ENCODE peak calls at places on chromosomes 11 and 22, in ten cellular contexts. G, U, C, M, Y, L, A, S, J and E are unnamed samples.
A peak's percentile ranks its signal among the peaks of the same experiment; 100 is the strongest.

GRCh38 chr11:66317766-66318575 is 1.1 kb upstream of the CD248 start:
- DNase-seq in G (no peak), U (peak; percentile 70), C (peak; percentile 46), M (peak; percentile 97), Y (no peak), L (peak; percentile 95), A (peak; percentile 80), S (peak; percentile 85), J (peak; percentile 36), E (peak; percentile 90)

GRCh38 chr11:70783821-70784220 is 385.5 kb downstream of the CTTN start:
- DNase-seq in G (no peak), U (peak; percentile 55), C (no peak), M (no peak), Y (no peak), L (no peak), A (no peak), S (no peak), J (no peak), E (no peak)

GRCh38 chr11:75342231-75342918 is 9.1 kb downstream of the ARRB1 start:
- DNase-seq in G (no peak), U (no peak), C (peak; percentile 38), M (no peak), Y (no peak), L (no peak), A (no peak), S (no peak), J (no peak), E (no peak)

GRCh38 chr11:11265994-11266606 is 87.0 kb downstream of the CSNK2A3 start:
- DNase-seq in G (peak; percentile 39), U (peak; percentile 80), C (peak; percentile 62), M (peak; percentile 26), Y (no peak), L (peak; percentile 19), A (peak; percentile 74), S (no peak), J (peak; percentile 56), E (no peak)

GRCh38 chr11:132228756-132229325 is 858.4 kb downstream of the NTM start:
- DNase-seq in G (no peak), U (no peak), C (no peak), M (no peak), Y (no peak), L (peak; percentile 15), A (no peak), S (no peak), J (no peak), E (no peak)

GRCh38 chr11:35141538-35141937 is 2.6 kb downstream of the CD44 start:
- DNase-seq in G (no peak), U (peak; percentile 79), C (peak; percentile 88), M (no peak), Y (no peak), L (no peak), A (no peak), S (peak; percentile 70), J (peak; percentile 60), E (peak; percentile 90)

GRCh38 chr11:131943296-131943695 is 572.9 kb downstream of the NTM start:
- DNase-seq in G (no peak), U (no peak), C (no peak), M (no peak), Y (no peak), L (no peak), A (no peak), S (no peak), J (no peak), E (no peak)

GRCh38 chr11:86773878-86774277 is 26.5 kb upstream of the PRSS23 start:
- DNase-seq in G (no peak), U (no peak), C (no peak), M (no peak), Y (no peak), L (no peak), A (no peak), S (no peak), J (no peak), E (no peak)

GRCh38 chr22:21652010-21652546 is 10.0 kb downstream of the SDF2L1 start:
- DNase-seq in G (peak; percentile 72), U (peak; percentile 94), C (peak; percentile 94), M (peak; percentile 88), Y (no peak), L (peak; percentile 85), A (peak; percentile 94), S (peak; percentile 87), J (peak; percentile 91), E (peak; percentile 95)

GRCh38 chr11:102155676-102156075 is 45.4 kb downstream of the YAP1 start:
- DNase-seq in G (no peak), U (no peak), C (no peak), M (peak; percentile 29), Y (no peak), L (no peak), A (no peak), S (no peak), J (no peak), E (no peak)

GRCh38 chr22:19918332-19919106 is 23.1 kb upstream of the COMT start:
- DNase-seq in G (no peak), U (no peak), C (no peak), M (no peak), Y (no peak), L (no peak), A (no peak), S (no peak), J (no peak), E (no peak)

GRCh38 chr11:44740967-44741366 is 14.2 kb downstream of the TSPAN18 start:
- DNase-seq in G (no peak), U (no peak), C (no peak), M (no peak), Y (no peak), L (no peak), A (no peak), S (no peak), J (no peak), E (no peak)

GRCh38 chr11:6249822-6250555 is 9.6 kb upstream of the CCKBR start:
- DNase-seq in G (peak; percentile 58), U (peak; percentile 66), C (peak; percentile 57), M (peak; percentile 96), Y (peak; percentile 36), L (peak; percentile 80), A (no peak), S (peak; percentile 78), J (peak; percentile 93), E (no peak)

GRCh38 chr22:25420925-25421904 is 143.3 kb upstream of the GRK3 start:
- DNase-seq in G (peak; percentile 40), U (no peak), C (no peak), M (no peak), Y (no peak), L (peak; percentile 10), A (no peak), S (no peak), J (no peak), E (no peak)

GRCh38 chr11:124669193-124669592 is 4.3 kb downstream of the SIAE start:
- DNase-seq in G (peak; percentile 48), U (no peak), C (peak; percentile 71), M (peak; percentile 69), Y (no peak), L (peak; percentile 73), A (peak; percentile 59), S (peak; percentile 43), J (peak; percentile 33), E (no peak)

GRCh38 chr11:22340803-22341581 is 2.8 kb downstream of the SLC17A6 start:
- DNase-seq in G (no peak), U (peak; percentile 46), C (no peak), M (no peak), Y (no peak), L (no peak), A (no peak), S (no peak), J (no peak), E (no peak)
- H3K4me3 ChIP-seq in G (no peak overlapping the region), U (no peak overlapping the region), C (no peak overlapping the region), M (no peak overlapping the region), Y (no peak overlapping the region), L (no peak overlapping the region), A (no peak overlapping the region), S (no peak overlapping the region), J (no peak overlapping the region), E (no peak overlapping the region)

DNA sequence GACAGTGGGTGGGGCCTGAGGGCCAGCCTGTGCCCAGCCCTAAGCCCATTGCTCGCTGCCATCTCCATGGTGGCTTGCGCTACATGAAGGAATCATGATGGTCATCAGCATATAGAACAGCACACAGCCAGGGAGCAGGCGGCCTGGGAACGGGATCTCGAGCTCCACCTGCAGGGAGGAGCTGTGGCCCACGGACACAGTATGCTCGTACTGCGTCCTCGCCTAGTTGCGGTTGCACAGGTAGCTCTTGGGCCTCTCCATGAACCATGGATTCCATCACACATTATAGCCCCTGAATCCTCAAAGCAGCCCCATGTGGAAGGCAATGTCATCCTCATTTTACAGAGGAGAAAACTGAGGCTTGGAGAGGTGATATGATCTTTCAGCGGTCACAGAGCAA is 15.1 kb downstream of the SEC14L4 start:
- DNase-seq in G (no peak), U (no peak), C (no peak), M (no peak), Y (no peak), L (no peak), A (no peak), S (no peak), J (no peak), E (no peak)
- TF ChIP-seq CTCF in G (no peak), U (no peak), C (peak; percentile 14), M (peak; percentile 31), Y (no peak), L (peak; percentile 32), A (peak; percentile 58), S (no peak), J (no peak), E (no peak)

GRCh38 chr22:26642465-26643367 is 14.7 kb upstream of the MIAT start:
- DNase-seq in G (no peak), U (no peak), C (no peak), M (peak; percentile 21), Y (no peak), L (peak; percentile 19), A (peak; percentile 86), S (no peak), J (peak; percentile 39), E (peak; percentile 89)

GRCh38 chr22:26646158-26646557 is 11.2 kb upstream of the MIAT start:
- DNase-seq in G (no peak), U (no peak), C (no peak), M (peak; percentile 12), Y (no peak), L (peak; percentile 41), A (no peak), S (no peak), J (no peak), E (no peak)

GRCh38 chr22:26648011-26648497 is 9.3 kb upstream of the MIAT start:
- DNase-seq in G (no peak), U (no peak), C (no peak), M (no peak), Y (no peak), L (no peak), A (peak; percentile 67), S (no peak), J (no peak), E (peak; percentile 84)

GRCh38 chr22:26648761-26649363 is 8.5 kb upstream of the MIAT start:
- DNase-seq in G (no peak), U (no peak), C (no peak), M (peak; percentile 15), Y (no peak), L (no peak), A (no peak), S (no peak), J (no peak), E (no peak)

GRCh38 chr22:26643368-26644100 is 13.9 kb upstream of the MIAT start:
- DNase-seq in G (no peak), U (no peak), C (no peak), M (no peak), Y (no peak), L (no peak), A (no peak), S (no peak), J (no peak), E (no peak)
- H3K4me3 ChIP-seq in G (no peak overlapping the region), U (no peak overlapping the region), C (no peak overlapping the region), M (no peak overlapping the region), Y (no peak overlapping the region), L (no peak overlapping the region), A (peak overlapping the region; percentile 12), S (no peak overlapping the region), J (no peak overlapping the region), E (no peak overlapping the region)

GRCh38 chr22:35155403-35156025 is 89.6 kb downstream of the ISX start:
- DNase-seq in G (no peak), U (peak; percentile 31), C (no peak), M (no peak), Y (no peak), L (peak; percentile 18), A (no peak), S (no peak), J (no peak), E (no peak)
- TF ChIP-seq CTCF in G (no peak), U (no peak), C (no peak), M (no peak), Y (no peak), L (no peak), A (no peak), S (no peak), J (no peak), E (no peak)